ENCODE peak calls at places on chromosome 18, in eight cellular contexts. A is K562, V is GM23338, H is Panc1, W is HCT116, D is GM12878, S is HepG2, C is SK-N-SH. Q is an unnamed sample.

GRCh38 chr18:42517896-42518295 is 562.9 kb downstream of the PIK3C3 start:
- DNase-seq in A (no peak), V (no peak), H (no peak), W (no peak), D (no peak), S (no peak), C (no peak), Q (no peak)

GRCh38 chr18:66048404-66048803 is 297.6 kb downstream of the CDH7 start:
- DNase-seq in A (no peak), V (no peak), H (no peak), W (no peak), D (no peak), S (no peak), C (no peak), Q (no peak)

GRCh38 chr18:46034230-46034629 is 37.8 kb downstream of the PSTPIP2 start:
- DNase-seq in A (no peak), V (no peak), H (no peak), W (no peak), D (no peak), S (no peak), C (no peak), Q (no peak)

GRCh38 chr18:48956378-48956777 is 5.6 kb upstream of the SMAD7 start:
- DNase-seq in A (no peak), V (no peak), H (no peak), W (no peak), D (no peak), S (no peak), C (no peak), Q (no peak)

GRCh38 chr18:46481048-46481846 is 175.8 kb downstream of the LOXHD1 start:
- DNase-seq in A (peak; percentile 56), V (peak; percentile 81), H (no peak), W (peak; percentile 27), D (no peak), S (peak; percentile 28), C (peak; percentile 64), Q (peak; percentile 28)

GRCh38 chr18:74949611-74950010 is 259.3 kb downstream of the PTGR3 start:
- DNase-seq in A (no peak), V (no peak), H (no peak), W (no peak), D (no peak), S (no peak), C (no peak), Q (no peak)

GRCh38 chr18:79939096-79939495 is 12.4 kb downstream of the SLC66A2 start:
- DNase-seq in A (no peak), V (no peak), H (no peak), W (no peak), D (no peak), S (no peak), C (no peak), Q (no peak)

GRCh38 chr18:50944245-50944917 is 23.5 kb upstream of the ELAC1 start:
- DNase-seq in A (no peak), V (no peak), H (no peak), W (no peak), D (no peak), S (no peak), C (no peak), Q (no peak)

GRCh38 chr18:47246027-47246971 is 5.2 kb downstream of the SKOR2 start:
- DNase-seq in A (no peak), V (peak; percentile 51), H (no peak), W (no peak), D (no peak), S (no peak), C (no peak), Q (no peak)

GRCh38 chr18:39389800-39390379 is 1824.3 kb upstream of the CELF4 start:
- DNase-seq in A (no peak), V (peak; percentile 77), H (no peak), W (no peak), D (no peak), S (peak; percentile 33), C (no peak), Q (no peak)

GRCh38 chr18:28974504-28974903 is 797.6 kb upstream of the CDH2 start:
- DNase-seq in A (no peak), V (no peak), H (no peak), W (no peak), D (no peak), S (no peak), C (no peak), Q (no peak)

GRCh38 chr18:74862094-74862493 is 264.4 kb downstream of the ZNF407 start:
- DNase-seq in A (no peak), V (no peak), H (no peak), W (no peak), D (no peak), S (no peak), C (no peak), Q (no peak)

GRCh38 chr18:54251606-54252400 is 17.5 kb upstream of the POLI start:
- DNase-seq in A (no peak), V (no peak), H (no peak), W (no peak), D (no peak), S (no peak), C (no peak), Q (no peak)

GRCh38 chr18:23835506-23835905 is 146.3 kb downstream of the LAMA3 start:
- DNase-seq in A (no peak), V (no peak), H (no peak), W (no peak), D (no peak), S (no peak), C (no peak), Q (peak; percentile 56)

GRCh38 chr18:35376742-35377695 is at the start of gene ZNF396:
- DNase-seq in A (peak; percentile 90), V (peak; percentile 94), H (peak; percentile 7), W (peak; percentile 23), D (no peak), S (peak; percentile 52), C (peak; percentile 89), Q (peak; percentile 72)

GRCh38 chr18:74492259-74492658 is 3.9 kb upstream of the CNDP2 start:
- DNase-seq in A (no peak), V (no peak), H (no peak), W (no peak), D (no peak), S (no peak), C (no peak), Q (no peak)

GRCh38 chr18:48296581-48296980 is 112.6 kb downstream of the ZBTB7C start:
- DNase-seq in A (no peak), V (no peak), H (no peak), W (no peak), D (no peak), S (no peak), C (no peak), Q (no peak)

GRCh38 chr18:61785588-61785987 is 107.2 kb downstream of the RNF152 start:
- DNase-seq in A (no peak), V (no peak), H (no peak), W (no peak), D (no peak), S (no peak), C (no peak), Q (no peak)

GRCh38 chr18:59143441-59143840 is 3.8 kb downstream of the SEC11C start:
- DNase-seq in A (no peak), V (no peak), H (no peak), W (no peak), D (no peak), S (no peak), C (no peak), Q (no peak)
- H3K4me3 ChIP-seq in A (no peak overlapping the region), V (no peak overlapping the region), H (no peak overlapping the region), W (no peak overlapping the region), D (peak overlapping the region; percentile 56), S (peak overlapping the region; percentile 12), C (no peak overlapping the region), Q (no peak overlapping the region)

DNA sequence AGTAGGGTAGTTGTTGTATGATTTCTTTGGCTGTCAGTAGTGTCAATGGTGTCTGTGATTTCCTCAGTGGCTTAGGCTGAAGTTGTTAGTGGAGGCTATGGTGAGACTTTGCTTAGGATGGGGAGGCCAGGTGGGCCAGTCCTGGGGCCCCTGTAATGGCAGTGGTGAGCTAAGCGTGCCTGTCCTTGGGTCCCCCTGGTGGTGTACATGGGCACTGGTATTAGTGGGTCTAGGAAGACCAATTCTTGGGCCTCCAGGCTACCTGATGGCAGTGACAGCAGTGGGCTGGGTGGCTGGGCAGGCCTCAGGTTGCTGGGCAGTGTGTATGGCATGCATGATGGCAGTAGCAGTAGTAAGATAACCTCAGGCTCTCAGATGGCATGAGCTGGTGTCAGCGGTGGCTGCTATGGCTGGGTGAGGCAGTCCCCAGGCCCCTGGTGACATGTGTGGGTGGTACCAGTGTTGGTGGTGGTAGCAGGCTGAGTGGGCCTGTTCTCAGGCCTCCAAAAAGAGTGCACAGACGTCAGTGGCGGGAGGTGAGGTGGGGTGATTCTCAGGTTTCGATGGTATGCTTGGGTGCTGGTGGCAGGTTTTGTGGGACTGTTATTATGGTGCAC is 103.2 kb downstream of the KLHL14 start:
- DNase-seq in A (no peak), V (peak; percentile 61), H (no peak), W (no peak), D (no peak), S (peak; percentile 9), C (peak; percentile 4), Q (no peak)
- TF ChIP-seq REST in A (no peak), V (no peak), H (no peak), W (no peak), D (no peak), S (no peak), C (no peak), Q (no peak)

GRCh38 chr18:9361191-9361590 is 26.6 kb downstream of the TWSG1 start:
- DNase-seq in A (no peak), V (no peak), H (no peak), W (no peak), D (no peak), S (no peak), C (no peak), Q (no peak)

GRCh38 chr18:9354256-9354655 is 19.7 kb downstream of the TWSG1 start:
- DNase-seq in A (no peak), V (no peak), H (no peak), W (no peak), D (peak; percentile 61), S (no peak), C (no peak), Q (no peak)

GRCh38 chr18:9362869-9363268 is 28.3 kb downstream of the TWSG1 start:
- DNase-seq in A (no peak), V (peak; percentile 8), H (no peak), W (no peak), D (no peak), S (no peak), C (no peak), Q (no peak)

GRCh38 chr18:9353596-9353995 is 19.0 kb downstream of the TWSG1 start:
- DNase-seq in A (no peak), V (no peak), H (no peak), W (no peak), D (peak; percentile 88), S (no peak), C (no peak), Q (no peak)

DNA sequence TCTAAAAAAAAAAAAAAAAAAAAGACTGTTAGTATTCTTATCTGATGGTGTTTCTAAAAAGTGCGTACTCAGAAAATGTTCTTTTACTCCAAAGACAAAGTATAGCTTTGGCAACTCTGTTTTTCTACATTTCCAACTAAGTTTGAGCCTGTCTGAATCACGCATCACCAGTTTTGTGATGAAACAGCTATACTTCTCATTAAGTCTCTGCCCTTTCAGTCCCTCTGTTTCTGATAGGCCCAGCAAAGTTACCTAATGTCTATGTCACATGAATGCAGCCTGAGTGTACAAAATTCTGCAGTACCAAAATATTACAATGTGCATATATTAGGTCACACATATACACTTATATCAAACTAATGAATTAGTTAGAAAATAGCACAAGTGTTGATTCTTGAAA is 22.4 kb downstream of the TWSG1 start:
- DNase-seq in A (no peak), V (no peak), H (no peak), W (no peak), D (no peak), S (no peak), C (no peak), Q (no peak)
- TF ChIP-seq POLR2AphosphoS5 in A (no peak), V (no peak), H (no peak), W (no peak), D (no peak), S (no peak), C (no peak), Q (no peak)

GRCh38 chr18:26863122-26863879 is 2.2 kb downstream of the AQP4 start:
- DNase-seq in A (no peak), V (peak; percentile 75), H (no peak), W (no peak), D (no peak), S (no peak), C (peak; percentile 78), Q (no peak)
- H3K4me3 ChIP-seq in A (no peak overlapping the region), V (peak overlapping the region; percentile 61), H (peak overlapping the region; percentile 40), W (no peak overlapping the region), D (no peak overlapping the region), S (peak overlapping the region; percentile 50), C (no peak overlapping the region), Q (no peak overlapping the region)